ENCODE peak calls at places on chromosome 21, in five cellular contexts. Y is hepatocyte, I is DND-41, W is IMR-90, Z is epithelial cell of esophagus. F is an unnamed sample.

GRCh38 chr21:34881421-34881820 is 167.7 kb downstream of the RUNX1 start:
- DNase-seq in Y (no peak), I (no peak), W (peak), Z (no peak), F (no peak)

GRCh38 chr21:38475519-38475918 is 22.8 kb downstream of the ERG start:
- DNase-seq in Y (no peak), I (no peak), W (no peak), Z (no peak), F (no peak)

GRCh38 chr21:45256021-45256911 is 31.4 kb downstream of the POFUT2 start:
- DNase-seq in Y (no peak), I (peak), W (no peak), Z (no peak), F (peak)

GRCh38 chr21:45471229-45472052 is 66.5 kb downstream of the COL18A1 start:
- DNase-seq in Y (peak), I (no peak), W (peak), Z (peak), F (no peak)

GRCh38 chr21:31446206-31446900 is 102.3 kb upstream of the TIAM1 start:
- DNase-seq in Y (no peak), I (peak), W (no peak), Z (no peak), F (no peak)

GRCh38 chr21:25942145-25942544 is 207.4 kb downstream of the GABPA start:
- DNase-seq in Y (no peak), I (no peak), W (no peak), Z (no peak), F (no peak)

GRCh38 chr21:36859744-36860501 is 106.5 kb downstream of the HLCS start:
- DNase-seq in Y (peak), I (peak), W (peak), Z (peak), F (peak)

GRCh38 chr21:37498664-37499063 is 132.1 kb downstream of the DYRK1A start:
- DNase-seq in Y (no peak), I (no peak), W (no peak), Z (no peak), F (no peak)

GRCh38 chr21:34722684-34723300 is 54.0 kb downstream of the CLIC6 start:
- DNase-seq in Y (no peak), I (peak), W (no peak), Z (no peak), F (no peak)

GRCh38 chr21:17438642-17439041 is 74.2 kb upstream of the CXADR start:
- DNase-seq in Y (no peak), I (no peak), W (no peak), Z (no peak), F (peak)

GRCh38 chr21:44487831-44488230 is 32.5 kb downstream of the LRRC3 start:
- DNase-seq in Y (peak), I (peak), W (peak), Z (no peak), F (peak)

GRCh38 chr21:37670883-37671282 is 245.4 kb downstream of the KCNJ6 start:
- DNase-seq in Y (no peak), I (no peak), W (peak), Z (peak), F (no peak)

GRCh38 chr21:38151021-38151645 is 105.7 kb upstream of the KCNJ15 start:
- DNase-seq in Y (no peak), I (no peak), W (no peak), Z (peak), F (no peak)

GRCh38 chr21:41767606-41768370 is 936 bp upstream of the RIPK4 start:
- DNase-seq in Y (peak), I (peak), W (peak), Z (peak), F (no peak)
- H3K4me3 ChIP-seq in Y (peak), I (peak), W (no peak), Z (peak), F (no peak)

DNA sequence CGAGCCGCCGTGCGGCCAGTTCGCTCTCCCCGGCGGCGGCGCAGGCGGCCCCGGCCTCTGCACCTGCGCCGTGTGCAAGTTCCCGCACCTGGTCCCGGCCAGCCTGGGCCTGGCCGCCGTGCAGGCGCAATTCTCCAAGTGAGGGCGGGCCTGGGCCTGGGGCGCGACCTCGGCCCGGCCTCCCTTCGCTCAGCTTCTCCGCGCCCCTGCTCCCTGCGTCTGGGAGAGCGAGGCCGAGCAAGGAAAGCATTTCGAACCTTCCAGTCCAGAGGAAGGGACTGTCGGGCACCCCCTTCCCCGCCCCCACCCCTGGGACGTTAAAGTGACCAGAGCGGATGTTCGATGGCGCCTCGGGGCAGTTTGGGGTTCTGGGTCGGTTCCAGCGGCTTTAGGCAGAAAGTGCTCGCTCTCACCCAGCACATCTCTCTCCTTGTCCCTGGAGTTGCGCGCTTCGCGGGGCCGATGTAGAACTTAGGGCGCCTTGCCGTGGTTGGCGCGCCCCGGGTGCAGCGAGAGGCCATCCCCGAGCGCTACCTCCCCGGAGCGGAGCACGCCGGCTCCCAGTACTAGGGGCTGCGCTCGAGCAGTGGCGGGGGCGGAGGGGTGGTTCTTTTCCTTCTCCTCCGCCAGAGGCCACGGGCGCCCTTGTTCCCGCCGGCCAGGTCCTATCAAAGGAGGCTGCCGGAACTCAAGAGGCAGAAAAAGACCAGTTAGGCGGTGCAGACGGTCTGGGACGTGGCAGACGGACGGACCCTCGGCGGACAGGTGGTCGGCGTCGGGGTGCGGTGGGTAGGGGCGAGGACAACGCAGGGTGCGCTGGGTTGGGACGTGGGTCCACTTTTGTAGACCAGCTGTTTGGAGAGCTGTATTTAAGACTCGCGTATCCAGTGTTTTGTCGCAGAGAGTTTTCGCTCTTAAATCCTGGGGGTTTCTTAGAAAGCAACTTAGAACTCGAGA is 1.3 kb downstream of the OLIG1 start:
- DNase-seq in Y (no peak), I (no peak), W (no peak), Z (peak), F (no peak)
- H3K4me3 ChIP-seq in Y (no peak), I (no peak), W (no peak), Z (no peak), F (no peak)

GRCh38 chr21:42704861-42705260 is 51.4 kb downstream of the PDE9A start:
- DNase-seq in Y (no peak), I (no peak), W (no peak), Z (no peak), F (no peak)
- H3K4me3 ChIP-seq in Y (no peak), I (no peak), W (no peak), Z (no peak), F (no peak)

GRCh38 chr21:42653492-42654061 is at the start of gene PDE9A:
- DNase-seq in Y (peak), I (peak), W (no peak), Z (no peak), F (peak)

GRCh38 chr21:42656872-42657271 is 3.5 kb downstream of the PDE9A start:
- DNase-seq in Y (no peak), I (no peak), W (no peak), Z (no peak), F (no peak)

GRCh38 chr21:42654179-42654912 is 925 bp downstream of the PDE9A start:
- DNase-seq in Y (peak), I (peak), W (no peak), Z (no peak), F (no peak)

GRCh38 chr21:42655797-42656770 is 2.7 kb downstream of the PDE9A start:
- DNase-seq in Y (peak), I (no peak), W (no peak), Z (peak), F (no peak)

GRCh38 chr21:42654913-42655796 is 1.7 kb downstream of the PDE9A start:
- DNase-seq in Y (no peak), I (peak), W (no peak), Z (no peak), F (no peak)
- H3K4me3 ChIP-seq in Y (peak), I (peak), W (no peak), Z (no peak), F (peak)

F was measured in BE2C.